ENCODE peak calls at places on chromosomes 16 and 17, in five cellular contexts. E is islet precursor cell, L is AG08396, W is ureter, N is EL. I is an unnamed sample.

GRCh38 chr17:75844530-75845057 is 390 bp upstream of the UNC13D start:
- DNase-seq in N (no peak), E (peak), L (no peak), W (peak), I (no peak)

GRCh38 chr16:4315185-4316102 is at the start of gene GLIS2:
- DNase-seq in L (peak), N (peak), W (peak), E (peak), I (peak)

GRCh38 chr17:59848778-59849177 is 44.0 kb downstream of the TUBD1 start:
- DNase-seq in N (no peak), E (no peak), W (no peak), L (no peak), I (no peak)

GRCh38 chr17:28118362-28118761 is 75.9 kb downstream of the NLK start:
- DNase-seq in L (no peak), N (no peak), W (no peak), E (no peak), I (no peak)

GRCh38 chr17:63983326-63983725 is 10.6 kb upstream of the SCN4A start:
- DNase-seq in L (no peak), N (no peak), E (no peak), W (no peak), I (no peak)

GRCh38 chr16:31352344-31353115 is 2.4 kb upstream of the ITGAX start:
- DNase-seq in N (no peak), W (no peak), E (no peak), L (no peak), I (no peak)

GRCh38 chr17:39769974-39770587 is 32.3 kb downstream of the GRB7 start:
- DNase-seq in W (no peak), L (no peak), E (peak), N (peak), I (no peak)

GRCh38 chr16:81646561-81646960 is 132.5 kb upstream of the PLCG2 start:
- DNase-seq in N (peak), L (no peak), E (no peak), W (no peak), I (no peak)

GRCh38 chr17:72376486-72377345 is 255.9 kb downstream of the SOX9 start:
- DNase-seq in N (no peak), E (no peak), L (no peak), W (no peak), I (no peak)

GRCh38 chr16:22098538-22099255 is 6.4 kb downstream of the VWA3A start:
- DNase-seq in N (peak), W (no peak), E (no peak), L (peak), I (peak)

GRCh38 chr16:72464052-72464451 is 292.1 kb upstream of the PMFBP1 start:
- DNase-seq in E (no peak), L (no peak), N (no peak), W (no peak), I (no peak)

GRCh38 chr16:67443299-67443698 is 12.4 kb downstream of the HSD11B2 start:
- DNase-seq in E (no peak), L (no peak), N (no peak), W (peak), I (no peak)

GRCh38 chr17:19900809-19901208 is 33.1 kb upstream of the ULK2 start:
- DNase-seq in N (peak), E (no peak), W (no peak), L (no peak), I (no peak)

GRCh38 chr17:65145743-65146142 is 8.6 kb downstream of the RGS9 start:
- DNase-seq in N (no peak), E (no peak), L (no peak), W (no peak), I (no peak)

GRCh38 chr16:16148755-16149154 is 74.5 kb downstream of the ABCC6 start:
- DNase-seq in N (no peak), L (no peak), W (no peak), E (no peak), I (no peak)

GRCh38 chr17:52892334-52892733 is 733.8 kb upstream of the CA10 start:
- DNase-seq in N (no peak), W (no peak), E (no peak), L (no peak), I (no peak)

GRCh38 chr16:17270111-17270510 is 200.6 kb downstream of the XYLT1 start:
- DNase-seq in N (no peak), E (no peak), W (no peak), L (no peak), I (no peak)

GRCh38 chr16:12976936-12977335 is 75.5 kb downstream of the SHISA9 start:
- DNase-seq in W (no peak), E (peak), N (no peak), L (no peak), I (no peak)

GRCh38 chr17:47246120-47246519 is 7.5 kb upstream of the ITGB3 start:
- DNase-seq in N (no peak), E (no peak), L (no peak), W (no peak), I (no peak)

GRCh38 chr17:74085434-74085833 is 118.0 kb upstream of the RPL38 start:
- DNase-seq in W (no peak), L (no peak), N (no peak), E (peak), I (no peak)

I was measured in endothelial cell of umbilical vein.